ENCODE peak calls at places on chromosome 21, in nine cellular contexts. X is HCT116; F is NCI-H1105 treated with DMSO at 0.1 percent for 48 hours; H is skeletal muscle cell; T is ovary; N is stimulated activated CD4-positive, alpha-beta T cell treated with anti-CD3 and anti-CD28 coated beads, Interleukin-2, amount 100 ng/mL, for 24 hours; J is mammary epithelial cell; O is lower lobe of right lung; A is GM03348. Q is an unnamed sample.

GRCh38 chr21:41360072-41360821 is 1.6 kb upstream of the MX2 start:
- DNase-seq in X (no peak), F (peak), H (peak), T (no peak), N (no peak), J (peak), O (no peak), A (peak), Q (no peak)

GRCh38 chr21:39232926-39233325 is 49.7 kb upstream of the PSMG1 start:
- DNase-seq in X (no peak), F (no peak), H (peak), T (no peak), N (no peak), J (no peak), O (no peak), A (peak), Q (no peak)

GRCh38 chr21:15210235-15210678 is 145.5 kb upstream of the NRIP1 start:
- DNase-seq in X (no peak), F (no peak), H (no peak), T (no peak), N (no peak), J (peak), O (peak), A (no peak), Q (peak)

GRCh38 chr21:26433386-26433785 is 139.7 kb downstream of the CYYR1 start:
- DNase-seq in X (no peak), F (no peak), H (no peak), T (no peak), N (no peak), J (no peak), O (no peak), A (no peak), Q (no peak)

GRCh38 chr21:41280115-41280919 is 36.3 kb upstream of the FAM3B start:
- DNase-seq in X (no peak), F (no peak), H (peak), T (no peak), N (no peak), J (no peak), O (no peak), A (peak), Q (no peak)

GRCh38 chr21:35469446-35469845 is 420.3 kb upstream of the RUNX1 start:
- DNase-seq in X (no peak), F (no peak), H (no peak), T (no peak), N (no peak), J (no peak), O (no peak), A (peak), Q (no peak)

GRCh38 chr21:46185717-46186116 is 1.5 kb upstream of the SPATC1L start:
- DNase-seq in X (no peak), F (no peak), H (no peak), T (peak), N (no peak), J (no peak), O (no peak), A (no peak), Q (no peak)

GRCh38 chr21:38181101-38181500 is 75.7 kb upstream of the KCNJ15 start:
- DNase-seq in X (no peak), F (no peak), H (no peak), T (no peak), N (no peak), J (no peak), O (no peak), A (peak), Q (no peak)

GRCh38 chr21:44765231-44766013 is 36.2 kb downstream of the UBE2G2 start:
- DNase-seq in X (no peak), F (no peak), H (no peak), T (no peak), N (no peak), J (peak), O (no peak), A (no peak), Q (no peak)

GRCh38 chr21:36846624-36847023 is 119.8 kb downstream of the HLCS start:
- DNase-seq in X (no peak), F (no peak), H (no peak), T (no peak), N (no peak), J (peak), O (no peak), A (no peak), Q (no peak)

GRCh38 chr21:45282283-45283018 is 5.2 kb downstream of the POFUT2 start:
- DNase-seq in X (no peak), F (no peak), H (no peak), T (peak), N (no peak), J (no peak), O (peak), A (no peak), Q (no peak)

GRCh38 chr21:26445440-26445839 is 127.6 kb downstream of the CYYR1 start:
- DNase-seq in X (no peak), F (no peak), H (peak), T (no peak), N (no peak), J (no peak), O (no peak), A (peak), Q (no peak)

GRCh38 chr21:31283025-31283424 is 61.0 kb downstream of the TIAM1 start:
- DNase-seq in X (no peak), F (peak), H (no peak), T (no peak), N (no peak), J (no peak), O (no peak), A (no peak), Q (no peak)

GRCh38 chr21:18155508-18156193 is 89.0 kb upstream of the CHODL start:
- DNase-seq in X (no peak), F (no peak), H (no peak), T (no peak), N (no peak), J (no peak), O (no peak), A (no peak), Q (peak)

GRCh38 chr21:45383615-45384201 is 21.3 kb upstream of the COL18A1 start:
- DNase-seq in X (no peak), F (no peak), H (no peak), T (peak), N (no peak), J (no peak), O (peak), A (no peak), Q (no peak)

GRCh38 chr21:43302356-43302700 is 124.6 kb downstream of the SIK1 start:
- DNase-seq in X (no peak), F (no peak), H (no peak), T (no peak), N (no peak), J (no peak), O (no peak), A (no peak), Q (no peak)

GRCh38 chr21:42039911-42040351 is 29.8 kb upstream of the ZBTB21 start:
- DNase-seq in X (no peak), F (no peak), H (peak), T (peak), N (no peak), J (no peak), O (peak), A (peak), Q (no peak)

GRCh38 chr21:42058631-42059111 is 12.4 kb upstream of the UMODL1 start:
- DNase-seq in X (no peak), F (no peak), H (no peak), T (no peak), N (no peak), J (no peak), O (no peak), A (no peak), Q (no peak)

GRCh38 chr21:28975401-28975800 is 17.3 kb downstream of the LTN1 start:
- DNase-seq in X (no peak), F (no peak), H (no peak), T (no peak), N (no peak), J (no peak), O (no peak), A (peak), Q (no peak)

GRCh38 chr21:39014751-39015150 is 168.5 kb downstream of the PSMG1 start:
- DNase-seq in X (no peak), F (no peak), H (peak), T (no peak), N (no peak), J (peak), O (no peak), A (peak), Q (peak)

GRCh38 chr21:35628331-35628730 is 432.0 kb downstream of the SETD4 start:
- DNase-seq in X (no peak), F (no peak), H (no peak), T (no peak), N (no peak), J (no peak), O (no peak), A (no peak), Q (no peak)

GRCh38 chr21:36976882-36977651 is 10.6 kb upstream of the HLCS start:
- DNase-seq in X (peak), F (peak), H (peak), T (peak), N (no peak), J (peak), O (no peak), A (peak), Q (peak)

GRCh38 chr21:39385299-39386145 is 36.6 kb upstream of the HMGN1 start:
- DNase-seq in X (no peak), F (peak), H (peak), T (peak), N (peak), J (peak), O (peak), A (peak), Q (no peak)

GRCh38 chr21:36096398-36097290 is 26.8 kb downstream of the CBR1 start:
- DNase-seq in X (no peak), F (no peak), H (no peak), T (no peak), N (no peak), J (no peak), O (no peak), A (no peak), Q (no peak)

GRCh38 chr21:44931501-44932365 is 8.1 kb upstream of the SLX9 start:
- DNase-seq in X (no peak), F (no peak), H (no peak), T (no peak), N (no peak), J (no peak), O (peak), A (no peak), Q (no peak)

GRCh38 chr21:38822754-38823374 is 17.1 kb downstream of the ETS2 start:
- DNase-seq in X (no peak), F (no peak), H (no peak), T (no peak), N (no peak), J (no peak), O (no peak), A (no peak), Q (no peak)

GRCh38 chr21:34933609-34934345 is 115.3 kb downstream of the RUNX1 start:
- DNase-seq in X (no peak), F (no peak), H (no peak), T (no peak), N (peak), J (no peak), O (no peak), A (no peak), Q (no peak)

GRCh38 chr21:45153358-45154318 is 79.3 kb downstream of the ADARB1 start:
- DNase-seq in X (no peak), F (no peak), H (no peak), T (no peak), N (no peak), J (no peak), O (no peak), A (peak), Q (no peak)

GRCh38 chr21:39660191-39660590 is 47.5 kb downstream of the B3GALT5 start:
- DNase-seq in X (no peak), F (peak), H (no peak), T (no peak), N (no peak), J (no peak), O (no peak), A (peak), Q (peak)

GRCh38 chr21:45844181-45844580 is 137.4 kb upstream of the COL6A1 start:
- DNase-seq in X (no peak), F (no peak), H (no peak), T (no peak), N (no peak), J (no peak), O (no peak), A (no peak), Q (no peak)

GRCh38 chr21:42062543-42063022 is 8.5 kb upstream of the UMODL1 start:
- DNase-seq in X (no peak), F (no peak), H (no peak), T (no peak), N (peak), J (no peak), O (peak), A (no peak), Q (no peak)

GRCh38 chr21:44647222-44647552 is 973 bp downstream of the KRTAP10-11 start:
- DNase-seq in X (no peak), F (no peak), H (no peak), T (no peak), N (no peak), J (no peak), O (no peak), A (no peak), Q (no peak)

GRCh38 chr21:42964086-42964485 is 10.3 kb upstream of the PKNOX1 start:
- DNase-seq in X (no peak), F (no peak), H (no peak), T (no peak), N (no peak), J (no peak), O (no peak), A (no peak), Q (no peak)

GRCh38 chr21:46455575-46456385 is 2.9 kb upstream of the DIP2A start:
- DNase-seq in X (peak), F (no peak), H (peak), T (no peak), N (no peak), J (peak), O (no peak), A (peak), Q (peak)

GRCh38 chr21:45617021-45617930 is 26.2 kb upstream of the PCBP3 start:
- DNase-seq in X (no peak), F (no peak), H (no peak), T (no peak), N (no peak), J (no peak), O (no peak), A (no peak), Q (no peak)

GRCh38 chr21:46096596-46096981 is 1.3 kb upstream of the COL6A2 start:
- DNase-seq in X (no peak), F (no peak), H (no peak), T (peak), N (peak), J (no peak), O (no peak), A (peak), Q (no peak)